ENCODE peak calls at places on chromosomes 11 and 22, in nine cellular contexts. One of them, this sample, is unnamed.

GRCh38 chr11:65932558-65932919 is 12.7 kb upstream of the TSGA10IP start:
- DNase-seq in mesendoderm: peak
- DNase-seq in neuronal stem cell: no peak
- DNase-seq in mucosa of descending colon: no peak
- DNase-seq in cardiac fibroblast: peak
- DNase-seq in GM06990: no peak
- DNase-seq in heart left ventricle: no peak
- DNase-seq in CD8-positive, alpha-beta memory T cell: no peak
- DNase-seq in uterus: no peak
- DNase-seq in this sample: no peak

GRCh38 chr11:38543951-38544350 is 1945.9 kb upstream of the RAG2 start:
- DNase-seq in mesendoderm: no peak
- DNase-seq in neuronal stem cell: no peak
- DNase-seq in mucosa of descending colon: no peak
- DNase-seq in cardiac fibroblast: no peak
- DNase-seq in GM06990: no peak
- DNase-seq in heart left ventricle: no peak
- DNase-seq in CD8-positive, alpha-beta memory T cell: no peak
- DNase-seq in uterus: no peak
- DNase-seq in this sample: no peak

GRCh38 chr11:10076458-10077141 is 217.4 kb downstream of the SBF2 start:
- DNase-seq in mesendoderm: peak
- DNase-seq in neuronal stem cell: no peak
- DNase-seq in mucosa of descending colon: no peak
- DNase-seq in cardiac fibroblast: peak
- DNase-seq in GM06990: peak
- DNase-seq in heart left ventricle: peak
- DNase-seq in CD8-positive, alpha-beta memory T cell: no peak
- DNase-seq in uterus: peak
- DNase-seq in this sample: peak

GRCh38 chr11:130122141-130122575 is 37.4 kb upstream of the ST14 start:
- DNase-seq in mesendoderm: no peak
- DNase-seq in neuronal stem cell: no peak
- DNase-seq in mucosa of descending colon: no peak
- DNase-seq in cardiac fibroblast: no peak
- DNase-seq in GM06990: no peak
- DNase-seq in heart left ventricle: no peak
- DNase-seq in CD8-positive, alpha-beta memory T cell: no peak
- DNase-seq in uterus: no peak
- DNase-seq in this sample: peak

GRCh38 chr11:77113382-77114088 is 10.9 kb downstream of the OMP start:
- DNase-seq in mesendoderm: peak
- DNase-seq in neuronal stem cell: peak
- DNase-seq in mucosa of descending colon: peak
- DNase-seq in cardiac fibroblast: peak
- DNase-seq in GM06990: no peak
- DNase-seq in heart left ventricle: no peak
- DNase-seq in CD8-positive, alpha-beta memory T cell: no peak
- DNase-seq in uterus: no peak
- DNase-seq in this sample: peak

GRCh38 chr22:49300241-49300640 is 527.4 kb downstream of the BRD1 start:
- DNase-seq in mesendoderm: no peak
- DNase-seq in neuronal stem cell: no peak
- DNase-seq in mucosa of descending colon: no peak
- DNase-seq in cardiac fibroblast: no peak
- DNase-seq in GM06990: no peak
- DNase-seq in heart left ventricle: no peak
- DNase-seq in CD8-positive, alpha-beta memory T cell: no peak
- DNase-seq in uterus: no peak
- DNase-seq in this sample: no peak

GRCh38 chr11:67291481-67292381 is 2.6 kb downstream of the ANKRD13D start:
- DNase-seq in mesendoderm: no peak
- DNase-seq in neuronal stem cell: no peak
- DNase-seq in mucosa of descending colon: peak
- DNase-seq in cardiac fibroblast: no peak
- DNase-seq in GM06990: no peak
- DNase-seq in heart left ventricle: no peak
- DNase-seq in CD8-positive, alpha-beta memory T cell: no peak
- DNase-seq in uterus: no peak
- DNase-seq in this sample: no peak

GRCh38 chr11:118012083-118012669 is 26.0 kb downstream of the IL10RA start:
- DNase-seq in mesendoderm: no peak
- DNase-seq in neuronal stem cell: no peak
- DNase-seq in mucosa of descending colon: no peak
- DNase-seq in cardiac fibroblast: no peak
- DNase-seq in GM06990: no peak
- DNase-seq in heart left ventricle: no peak
- DNase-seq in CD8-positive, alpha-beta memory T cell: no peak
- DNase-seq in uterus: no peak
- DNase-seq in this sample: peak

GRCh38 chr11:115716080-115716479 is 211.9 kb upstream of the CADM1 start:
- DNase-seq in mesendoderm: no peak
- DNase-seq in neuronal stem cell: no peak
- DNase-seq in mucosa of descending colon: no peak
- DNase-seq in cardiac fibroblast: no peak
- DNase-seq in GM06990: no peak
- DNase-seq in heart left ventricle: no peak
- DNase-seq in CD8-positive, alpha-beta memory T cell: no peak
- DNase-seq in uterus: no peak
- DNase-seq in this sample: no peak

GRCh38 chr22:44882226-44882905 is 127.4 kb downstream of the PHF21B start:
- DNase-seq in mesendoderm: no peak
- DNase-seq in neuronal stem cell: no peak
- DNase-seq in mucosa of descending colon: no peak
- DNase-seq in cardiac fibroblast: no peak
- DNase-seq in GM06990: no peak
- DNase-seq in heart left ventricle: no peak
- DNase-seq in CD8-positive, alpha-beta memory T cell: no peak
- DNase-seq in uterus: no peak
- DNase-seq in this sample: no peak

GRCh38 chr11:118321386-118322082 is 17.0 kb downstream of the CD3E start:
- DNase-seq in mesendoderm: peak
- DNase-seq in neuronal stem cell: no peak
- DNase-seq in mucosa of descending colon: no peak
- DNase-seq in cardiac fibroblast: no peak
- DNase-seq in GM06990: no peak
- DNase-seq in heart left ventricle: no peak
- DNase-seq in CD8-positive, alpha-beta memory T cell: no peak
- DNase-seq in uterus: no peak
- DNase-seq in this sample: peak

GRCh38 chr22:23796461-23796860 is 9.7 kb downstream of the SMARCB1 start:
- DNase-seq in mesendoderm: no peak
- DNase-seq in neuronal stem cell: no peak
- DNase-seq in mucosa of descending colon: no peak
- DNase-seq in cardiac fibroblast: peak
- DNase-seq in GM06990: no peak
- DNase-seq in heart left ventricle: no peak
- DNase-seq in CD8-positive, alpha-beta memory T cell: no peak
- DNase-seq in uterus: no peak
- DNase-seq in this sample: no peak

GRCh38 chr11:105111145-105111944 is 28.2 kb downstream of the CARD18 start:
- DNase-seq in mesendoderm: no peak
- DNase-seq in neuronal stem cell: no peak
- DNase-seq in mucosa of descending colon: no peak
- DNase-seq in cardiac fibroblast: no peak
- DNase-seq in GM06990: no peak
- DNase-seq in heart left ventricle: no peak
- DNase-seq in CD8-positive, alpha-beta memory T cell: no peak
- DNase-seq in uterus: no peak
- DNase-seq in this sample: no peak

GRCh38 chr22:30564045-30564765 is 10.3 kb downstream of the GAL3ST1 start:
- DNase-seq in mesendoderm: no peak
- DNase-seq in neuronal stem cell: no peak
- DNase-seq in mucosa of descending colon: no peak
- DNase-seq in cardiac fibroblast: no peak
- DNase-seq in GM06990: no peak
- DNase-seq in heart left ventricle: no peak
- DNase-seq in CD8-positive, alpha-beta memory T cell: no peak
- DNase-seq in uterus: no peak
- DNase-seq in this sample: no peak

GRCh38 chr22:30566125-30566524 is 8.3 kb downstream of the GAL3ST1 start:
- DNase-seq in mesendoderm: no peak
- DNase-seq in neuronal stem cell: no peak
- DNase-seq in mucosa of descending colon: no peak
- DNase-seq in cardiac fibroblast: no peak
- DNase-seq in GM06990: no peak
- DNase-seq in heart left ventricle: no peak
- DNase-seq in CD8-positive, alpha-beta memory T cell: no peak
- DNase-seq in uterus: no peak
- DNase-seq in this sample: no peak

GRCh38 chr22:30564766-30565118 is 9.7 kb downstream of the GAL3ST1 start:
- DNase-seq in mesendoderm: no peak
- DNase-seq in neuronal stem cell: no peak
- DNase-seq in mucosa of descending colon: no peak
- DNase-seq in cardiac fibroblast: no peak
- DNase-seq in GM06990: no peak
- DNase-seq in heart left ventricle: no peak
- DNase-seq in CD8-positive, alpha-beta memory T cell: no peak
- DNase-seq in uterus: no peak
- DNase-seq in this sample: no peak

GRCh38 chr22:30568137-30568805 is 6.2 kb downstream of the GAL3ST1 start:
- DNase-seq in mesendoderm: peak
- DNase-seq in neuronal stem cell: no peak
- DNase-seq in mucosa of descending colon: no peak
- DNase-seq in cardiac fibroblast: no peak
- DNase-seq in GM06990: no peak
- DNase-seq in heart left ventricle: no peak
- DNase-seq in CD8-positive, alpha-beta memory T cell: no peak
- DNase-seq in uterus: no peak
- DNase-seq in this sample: no peak

GRCh38 chr22:30565341-30565740 is 9.1 kb downstream of the GAL3ST1 start:
- DNase-seq in mesendoderm: no peak
- DNase-seq in neuronal stem cell: no peak
- DNase-seq in mucosa of descending colon: no peak
- DNase-seq in cardiac fibroblast: peak
- DNase-seq in GM06990: no peak
- DNase-seq in heart left ventricle: no peak
- DNase-seq in CD8-positive, alpha-beta memory T cell: no peak
- DNase-seq in uterus: no peak
- DNase-seq in this sample: no peak
- H3K4me3 ChIP-seq in mesendoderm: no peak
- H3K4me3 ChIP-seq in neuronal stem cell: no peak
- H3K4me3 ChIP-seq in mucosa of descending colon: no peak
- H3K4me3 ChIP-seq in cardiac fibroblast: no peak
- H3K4me3 ChIP-seq in GM06990: no peak
- H3K4me3 ChIP-seq in heart left ventricle: no peak
- H3K4me3 ChIP-seq in CD8-positive, alpha-beta memory T cell: no peak
- H3K4me3 ChIP-seq in uterus: no peak
- H3K4me3 ChIP-seq in this sample: no peak

DNA sequence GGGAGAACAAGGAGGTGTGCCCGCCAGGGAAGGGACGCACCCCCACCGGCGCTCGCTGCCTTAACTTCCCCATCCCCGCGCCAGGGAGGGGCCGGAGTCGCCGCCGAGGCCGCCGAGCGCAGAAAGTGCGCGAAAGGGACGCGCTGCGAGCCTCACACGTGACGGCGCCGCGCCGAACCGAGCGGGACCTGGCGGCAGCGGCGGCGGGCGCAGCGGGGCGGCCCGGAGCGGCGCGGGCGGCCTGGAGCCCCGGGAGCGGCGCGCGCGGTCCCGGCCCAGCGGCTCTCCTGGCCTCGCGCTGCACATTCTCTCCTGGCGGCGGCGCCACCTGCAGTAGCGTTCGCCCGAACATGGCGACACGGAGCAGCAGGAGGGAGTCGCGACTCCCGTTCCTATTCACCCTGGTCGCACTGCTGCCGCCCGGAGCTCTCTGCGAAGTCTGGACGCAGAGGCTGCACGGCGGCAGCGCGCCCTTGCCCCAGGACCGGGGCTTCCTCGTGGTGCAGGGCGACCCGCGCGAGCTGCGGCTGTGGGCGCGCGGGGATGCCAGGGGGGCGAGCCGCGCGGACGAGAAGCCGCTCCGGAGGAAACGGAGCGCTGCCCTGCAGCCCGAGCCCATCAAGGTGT is at the start of gene SORL1:
- DNase-seq in mesendoderm: peak
- DNase-seq in neuronal stem cell: peak
- DNase-seq in mucosa of descending colon: peak
- DNase-seq in cardiac fibroblast: peak
- DNase-seq in GM06990: peak
- DNase-seq in heart left ventricle: peak
- DNase-seq in CD8-positive, alpha-beta memory T cell: peak
- DNase-seq in uterus: peak
- DNase-seq in this sample: peak
- H3K4me3 ChIP-seq in mesendoderm: peak
- H3K4me3 ChIP-seq in neuronal stem cell: peak
- H3K4me3 ChIP-seq in mucosa of descending colon: peak
- H3K4me3 ChIP-seq in cardiac fibroblast: peak
- H3K4me3 ChIP-seq in GM06990: peak
- H3K4me3 ChIP-seq in heart left ventricle: peak
- H3K4me3 ChIP-seq in CD8-positive, alpha-beta memory T cell: peak
- H3K4me3 ChIP-seq in uterus: peak
- H3K4me3 ChIP-seq in this sample: peak

DNA sequence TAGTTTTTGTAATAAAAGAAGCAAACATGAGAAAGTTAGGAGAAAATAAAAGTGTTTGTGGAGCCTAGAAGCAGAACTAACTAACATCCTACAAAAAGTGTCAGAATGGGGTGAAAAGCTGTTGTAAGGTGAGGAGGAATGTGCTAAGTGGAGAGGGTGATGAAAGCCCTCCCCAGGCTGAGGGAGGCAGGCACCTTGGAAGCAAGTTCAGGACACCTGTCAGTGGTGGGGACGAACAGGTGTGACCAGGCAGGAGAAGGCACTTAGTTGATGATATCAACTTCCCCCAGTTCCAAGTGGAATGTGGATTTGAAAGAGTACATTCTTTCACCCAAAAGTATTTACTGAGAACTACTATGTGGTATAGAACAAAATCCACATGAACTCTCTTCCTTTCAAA is 18.7 kb upstream of the BMAL1 start:
- DNase-seq in mesendoderm: peak
- DNase-seq in neuronal stem cell: no peak
- DNase-seq in mucosa of descending colon: no peak
- DNase-seq in cardiac fibroblast: no peak
- DNase-seq in GM06990: no peak
- DNase-seq in heart left ventricle: no peak
- DNase-seq in CD8-positive, alpha-beta memory T cell: no peak
- DNase-seq in uterus: no peak
- DNase-seq in this sample: no peak
- H3K4me3 ChIP-seq in mesendoderm: no peak
- H3K4me3 ChIP-seq in neuronal stem cell: no peak
- H3K4me3 ChIP-seq in mucosa of descending colon: no peak
- H3K4me3 ChIP-seq in cardiac fibroblast: no peak
- H3K4me3 ChIP-seq in GM06990: no peak
- H3K4me3 ChIP-seq in heart left ventricle: no peak
- H3K4me3 ChIP-seq in CD8-positive, alpha-beta memory T cell: no peak
- H3K4me3 ChIP-seq in uterus: no peak
- H3K4me3 ChIP-seq in this sample: no peak

GRCh38 chr22:35070451-35071093 is 4.6 kb downstream of the ISX start:
- DNase-seq in mesendoderm: no peak
- DNase-seq in neuronal stem cell: no peak
- DNase-seq in mucosa of descending colon: no peak
- DNase-seq in cardiac fibroblast: no peak
- DNase-seq in GM06990: no peak
- DNase-seq in heart left ventricle: no peak
- DNase-seq in CD8-positive, alpha-beta memory T cell: no peak
- DNase-seq in uterus: no peak
- DNase-seq in this sample: no peak
- H3K4me3 ChIP-seq in mesendoderm: no peak
- H3K4me3 ChIP-seq in neuronal stem cell: no peak
- H3K4me3 ChIP-seq in mucosa of descending colon: no peak
- H3K4me3 ChIP-seq in cardiac fibroblast: no peak
- H3K4me3 ChIP-seq in GM06990: no peak
- H3K4me3 ChIP-seq in heart left ventricle: no peak
- H3K4me3 ChIP-seq in CD8-positive, alpha-beta memory T cell: no peak
- H3K4me3 ChIP-seq in uterus: no peak
- H3K4me3 ChIP-seq in this sample: no peak